ENCODE peak calls at places on chromosomes 7 and 10, in eight cellular contexts. One of them, this sample, is unnamed.

GRCh38 chr10:19915816-19916215 is 99.6 kb downstream of the PLXDC2 start:
- DNase-seq in stomach: no peak
- DNase-seq in lower lobe of right lung: no peak
- DNase-seq in heart left ventricle: no peak
- DNase-seq in ovary: no peak
- DNase-seq in mammary epithelial cell: no peak
- DNase-seq in PC-3: no peak
- DNase-seq in A549: no peak
- DNase-seq in this sample: no peak

GRCh38 chr10:25766687-25767221 is 167.3 kb upstream of the MYO3A start:
- DNase-seq in stomach: no peak
- DNase-seq in lower lobe of right lung: no peak
- DNase-seq in heart left ventricle: no peak
- DNase-seq in ovary: no peak
- DNase-seq in mammary epithelial cell: no peak
- DNase-seq in PC-3: no peak
- DNase-seq in A549: no peak
- DNase-seq in this sample: peak; percentile 55

GRCh38 chr10:117174439-117175214 is 22.7 kb upstream of the KCNK18 start:
- DNase-seq in stomach: peak; percentile 81
- DNase-seq in lower lobe of right lung: peak; percentile 79
- DNase-seq in heart left ventricle: peak; percentile 64
- DNase-seq in ovary: peak; percentile 71
- DNase-seq in mammary epithelial cell: peak; percentile 77
- DNase-seq in PC-3: peak; percentile 92
- DNase-seq in A549: peak; percentile 80
- DNase-seq in this sample: peak; percentile 87

GRCh38 chr7:2894118-2894940 is 50.2 kb upstream of the GNA12 start:
- DNase-seq in stomach: peak; percentile 32
- DNase-seq in lower lobe of right lung: no peak
- DNase-seq in heart left ventricle: no peak
- DNase-seq in ovary: no peak
- DNase-seq in mammary epithelial cell: no peak
- DNase-seq in PC-3: no peak
- DNase-seq in A549: no peak
- DNase-seq in this sample: no peak

GRCh38 chr7:41900034-41900433 is 197.1 kb upstream of the INHBA start:
- DNase-seq in stomach: no peak
- DNase-seq in lower lobe of right lung: no peak
- DNase-seq in heart left ventricle: no peak
- DNase-seq in ovary: no peak
- DNase-seq in mammary epithelial cell: no peak
- DNase-seq in PC-3: no peak
- DNase-seq in A549: no peak
- DNase-seq in this sample: no peak

GRCh38 chr10:6141296-6142151 is 52.7 kb downstream of the RBM17 start:
- DNase-seq in stomach: no peak
- DNase-seq in lower lobe of right lung: no peak
- DNase-seq in heart left ventricle: no peak
- DNase-seq in ovary: no peak
- DNase-seq in mammary epithelial cell: peak; percentile 67
- DNase-seq in PC-3: peak; percentile 54
- DNase-seq in A549: no peak
- DNase-seq in this sample: no peak

GRCh38 chr10:19966751-19967150 is 150.5 kb downstream of the PLXDC2 start:
- DNase-seq in stomach: no peak
- DNase-seq in lower lobe of right lung: no peak
- DNase-seq in heart left ventricle: no peak
- DNase-seq in ovary: no peak
- DNase-seq in mammary epithelial cell: no peak
- DNase-seq in PC-3: no peak
- DNase-seq in A549: no peak
- DNase-seq in this sample: peak; percentile 41

GRCh38 chr7:71633571-71634008 is 501.6 kb downstream of the GALNT17 start:
- DNase-seq in stomach: no peak
- DNase-seq in lower lobe of right lung: no peak
- DNase-seq in heart left ventricle: no peak
- DNase-seq in ovary: no peak
- DNase-seq in mammary epithelial cell: peak; percentile 4
- DNase-seq in PC-3: peak; percentile 35
- DNase-seq in A549: peak; percentile 47
- DNase-seq in this sample: peak; percentile 11

GRCh38 chr10:1063232-1063862 is 7.2 kb downstream of the WDR37 start:
- DNase-seq in stomach: no peak
- DNase-seq in lower lobe of right lung: no peak
- DNase-seq in heart left ventricle: no peak
- DNase-seq in ovary: no peak
- DNase-seq in mammary epithelial cell: no peak
- DNase-seq in PC-3: no peak
- DNase-seq in A549: no peak
- DNase-seq in this sample: no peak

GRCh38 chr10:129690248-129691070 is 223.4 kb downstream of the MGMT start:
- DNase-seq in stomach: no peak
- DNase-seq in lower lobe of right lung: no peak
- DNase-seq in heart left ventricle: no peak
- DNase-seq in ovary: no peak
- DNase-seq in mammary epithelial cell: peak; percentile 65
- DNase-seq in PC-3: peak; percentile 44
- DNase-seq in A549: no peak
- DNase-seq in this sample: no peak

GRCh38 chr7:104982773-104983619 is 31.0 kb upstream of the KMT2E start:
- DNase-seq in stomach: no peak
- DNase-seq in lower lobe of right lung: no peak
- DNase-seq in heart left ventricle: no peak
- DNase-seq in ovary: no peak
- DNase-seq in mammary epithelial cell: no peak
- DNase-seq in PC-3: no peak
- DNase-seq in A549: no peak
- DNase-seq in this sample: no peak

GRCh38 chr10:30993155-30993554 is 38.5 kb downstream of the ZNF438 start:
- DNase-seq in stomach: no peak
- DNase-seq in lower lobe of right lung: no peak
- DNase-seq in heart left ventricle: no peak
- DNase-seq in ovary: no peak
- DNase-seq in mammary epithelial cell: no peak
- DNase-seq in PC-3: no peak
- DNase-seq in A549: no peak
- DNase-seq in this sample: no peak

GRCh38 chr7:74028321-74028812 is 394 bp downstream of the ELN start:
- DNase-seq in stomach: no peak
- DNase-seq in lower lobe of right lung: no peak
- DNase-seq in heart left ventricle: no peak
- DNase-seq in ovary: no peak
- DNase-seq in mammary epithelial cell: no peak
- DNase-seq in PC-3: no peak
- DNase-seq in A549: no peak
- DNase-seq in this sample: no peak

GRCh38 chr10:18786458-18786857 is 127.2 kb downstream of the ARL5B start:
- DNase-seq in stomach: no peak
- DNase-seq in lower lobe of right lung: no peak
- DNase-seq in heart left ventricle: no peak
- DNase-seq in ovary: no peak
- DNase-seq in mammary epithelial cell: no peak
- DNase-seq in PC-3: no peak
- DNase-seq in A549: no peak
- DNase-seq in this sample: no peak

GRCh38 chr10:74557098-74557497 is 269.3 kb upstream of the KAT6B start:
- DNase-seq in stomach: no peak
- DNase-seq in lower lobe of right lung: no peak
- DNase-seq in heart left ventricle: no peak
- DNase-seq in ovary: no peak
- DNase-seq in mammary epithelial cell: no peak
- DNase-seq in PC-3: no peak
- DNase-seq in A549: no peak
- DNase-seq in this sample: no peak

DNA sequence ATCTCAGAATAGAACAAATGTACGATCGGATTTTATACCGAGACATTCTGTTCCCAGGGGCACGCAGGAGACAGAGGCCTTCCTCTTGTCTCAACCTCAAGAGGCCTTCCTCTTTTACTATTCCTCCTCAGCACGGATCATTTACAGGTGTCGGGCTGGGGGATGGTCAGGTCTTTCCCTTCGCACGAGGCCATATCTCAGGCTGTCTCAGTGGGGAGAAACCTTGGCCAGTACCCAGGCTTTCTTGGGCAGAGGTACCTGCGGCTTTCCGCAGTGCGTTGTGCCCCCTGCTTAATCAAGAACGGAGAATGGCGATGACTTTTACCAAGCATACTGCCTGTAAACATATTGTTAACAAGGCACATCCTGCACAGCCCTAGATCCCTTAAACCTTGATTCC is 44.2 kb downstream of the FANK1 start:
- DNase-seq in stomach: no peak
- DNase-seq in lower lobe of right lung: no peak
- DNase-seq in heart left ventricle: no peak
- DNase-seq in ovary: no peak
- DNase-seq in mammary epithelial cell: no peak
- DNase-seq in PC-3: no peak
- DNase-seq in A549: no peak
- DNase-seq in this sample: no peak
- H3K4me1 ChIP-seq in stomach: no peaks in the 10 kb centered on the region
- H3K4me1 ChIP-seq in lower lobe of right lung: no peaks in the 10 kb centered on the region
- H3K4me1 ChIP-seq in heart left ventricle: no peaks in the 10 kb centered on the region
- H3K4me1 ChIP-seq in ovary: no peaks in the 10 kb centered on the region
- H3K4me1 ChIP-seq in mammary epithelial cell: no peaks in the 10 kb centered on the region
- H3K4me1 ChIP-seq in PC-3: peaks cover 3% of the 10 kb centered on the region
- H3K4me1 ChIP-seq in A549: no peaks in the 10 kb centered on the region
- H3K4me1 ChIP-seq in this sample: no peaks in the 10 kb centered on the region

DNA sequence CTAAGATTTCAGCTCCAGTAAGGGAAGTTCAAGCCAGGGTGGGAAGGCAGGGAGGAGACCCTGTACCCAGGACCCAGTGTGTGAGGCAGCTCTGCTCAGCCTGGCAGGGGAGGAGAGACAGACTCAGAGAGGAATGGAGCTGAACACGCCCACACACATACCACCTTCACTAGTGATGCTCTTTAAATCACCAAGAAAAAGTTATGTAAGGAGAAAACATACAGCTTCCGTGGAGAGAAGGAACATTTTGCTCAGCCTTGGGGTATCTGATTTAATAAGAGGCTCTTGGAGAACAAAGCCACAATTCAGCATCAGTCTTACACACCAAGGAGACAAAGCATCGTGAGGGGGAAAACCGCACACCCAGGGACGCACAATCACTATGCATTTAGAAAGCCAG is 62.9 kb downstream of the PRKAG2 start:
- DNase-seq in stomach: no peak
- DNase-seq in lower lobe of right lung: peak; percentile 20
- DNase-seq in heart left ventricle: no peak
- DNase-seq in ovary: no peak
- DNase-seq in mammary epithelial cell: no peak
- DNase-seq in PC-3: no peak
- DNase-seq in A549: no peak
- DNase-seq in this sample: no peak
- H3K27ac ChIP-seq in stomach: no peak overlapping the region
- H3K27ac ChIP-seq in lower lobe of right lung: no peak overlapping the region
- H3K27ac ChIP-seq in heart left ventricle: no peak overlapping the region
- H3K27ac ChIP-seq in ovary: no peak overlapping the region
- H3K27ac ChIP-seq in mammary epithelial cell: no peak overlapping the region
- H3K27ac ChIP-seq in PC-3: no peak overlapping the region
- H3K27ac ChIP-seq in A549: no peak overlapping the region
- H3K27ac ChIP-seq in this sample: no peak overlapping the region

GRCh38 chr10:70272925-70273316 is 10.9 kb downstream of the NPFFR1 start:
- DNase-seq in stomach: no peak
- DNase-seq in lower lobe of right lung: no peak
- DNase-seq in heart left ventricle: no peak
- DNase-seq in ovary: no peak
- DNase-seq in mammary epithelial cell: no peak
- DNase-seq in PC-3: peak; percentile 69
- DNase-seq in A549: peak; percentile 37
- DNase-seq in this sample: no peak
- TF ChIP-seq CTCF in stomach: peak; percentile 47
- TF ChIP-seq CTCF in lower lobe of right lung: peak; percentile 49
- TF ChIP-seq CTCF in heart left ventricle: peak; percentile 29
- TF ChIP-seq CTCF in ovary: peak; percentile 32
- TF ChIP-seq CTCF in mammary epithelial cell: peak; percentile 46
- TF ChIP-seq CTCF in PC-3: peak; percentile 90
- TF ChIP-seq CTCF in A549: peak; percentile 46
- TF ChIP-seq CTCF in this sample: peak; percentile 50

GRCh38 chr7:90764848-90765570 is 168.9 kb downstream of the CDK14 start:
- DNase-seq in stomach: no peak
- DNase-seq in lower lobe of right lung: no peak
- DNase-seq in heart left ventricle: no peak
- DNase-seq in ovary: no peak
- DNase-seq in mammary epithelial cell: no peak
- DNase-seq in PC-3: no peak
- DNase-seq in A549: no peak
- DNase-seq in this sample: no peak
- H3K4me1 ChIP-seq in stomach: peaks cover 47% of the 10 kb centered on the region
- H3K4me1 ChIP-seq in lower lobe of right lung: no peaks in the 10 kb centered on the region
- H3K4me1 ChIP-seq in heart left ventricle: peaks cover 11% of the 10 kb centered on the region
- H3K4me1 ChIP-seq in ovary: peaks cover 3% of the 10 kb centered on the region
- H3K4me1 ChIP-seq in mammary epithelial cell: peaks cover 19% of the 10 kb centered on the region
- H3K4me1 ChIP-seq in PC-3: peaks cover 17% of the 10 kb centered on the region
- H3K4me1 ChIP-seq in A549: no peaks in the 10 kb centered on the region
- H3K4me1 ChIP-seq in this sample: peaks cover 29% of the 10 kb centered on the region

GRCh38 chr7:79454325-79454960 is 976 bp upstream of the MAGI2 start:
- DNase-seq in stomach: no peak
- DNase-seq in lower lobe of right lung: peak; percentile 50
- DNase-seq in heart left ventricle: peak; percentile 58
- DNase-seq in ovary: peak; percentile 62
- DNase-seq in mammary epithelial cell: no peak
- DNase-seq in PC-3: no peak
- DNase-seq in A549: no peak
- DNase-seq in this sample: peak; percentile 60

GRCh38 chr7:79452495-79453265 is 787 bp downstream of the MAGI2 start:
- DNase-seq in stomach: no peak
- DNase-seq in lower lobe of right lung: peak; percentile 42
- DNase-seq in heart left ventricle: peak; percentile 41
- DNase-seq in ovary: peak; percentile 41
- DNase-seq in mammary epithelial cell: no peak
- DNase-seq in PC-3: no peak
- DNase-seq in A549: peak; percentile 11
- DNase-seq in this sample: peak; percentile 45

GRCh38 chr7:79452032-79452494 is 1.4 kb downstream of the MAGI2 start:
- DNase-seq in stomach: peak; percentile 58
- DNase-seq in lower lobe of right lung: peak; percentile 85
- DNase-seq in heart left ventricle: peak; percentile 92
- DNase-seq in ovary: peak; percentile 90
- DNase-seq in mammary epithelial cell: peak; percentile 48
- DNase-seq in PC-3: no peak
- DNase-seq in A549: peak; percentile 82
- DNase-seq in this sample: peak; percentile 94

GRCh38 chr7:79453558-79454324 is at the start of gene MAGI2:
- DNase-seq in stomach: peak; percentile 37
- DNase-seq in lower lobe of right lung: peak; percentile 83
- DNase-seq in heart left ventricle: peak; percentile 93
- DNase-seq in ovary: peak; percentile 92
- DNase-seq in mammary epithelial cell: peak; percentile 17
- DNase-seq in PC-3: no peak
- DNase-seq in A549: peak; percentile 20
- DNase-seq in this sample: peak; percentile 78

DNA sequence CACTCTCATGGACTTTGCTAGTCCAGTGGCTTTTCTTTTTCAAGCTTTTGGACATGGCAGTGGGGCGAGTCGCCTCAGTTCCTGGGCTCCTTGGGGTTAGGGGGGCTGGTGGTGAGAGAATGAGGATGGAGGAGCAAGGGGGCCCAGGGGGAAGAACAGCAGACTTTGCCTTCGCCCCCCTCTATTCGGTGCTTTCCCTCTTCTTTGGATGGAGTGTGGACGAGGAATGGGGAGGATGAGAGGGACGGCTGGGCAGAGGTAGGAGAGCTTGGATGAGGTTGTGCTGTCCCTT is 255 bp downstream of the MAGI2 start:
- DNase-seq in stomach: no peak
- DNase-seq in lower lobe of right lung: no peak
- DNase-seq in heart left ventricle: no peak
- DNase-seq in ovary: no peak
- DNase-seq in mammary epithelial cell: no peak
- DNase-seq in PC-3: no peak
- DNase-seq in A549: no peak
- DNase-seq in this sample: no peak
- H3K27ac ChIP-seq in stomach: peak overlapping the region; percentile 65
- H3K27ac ChIP-seq in lower lobe of right lung: peak overlapping the region; percentile 91
- H3K27ac ChIP-seq in heart left ventricle: peak overlapping the region; percentile 97
- H3K27ac ChIP-seq in ovary: peak overlapping the region; percentile 93
- H3K27ac ChIP-seq in mammary epithelial cell: no peak overlapping the region
- H3K27ac ChIP-seq in PC-3: no peak overlapping the region
- H3K27ac ChIP-seq in A549: peak overlapping the region; percentile 92
- H3K27ac ChIP-seq in this sample: no peak overlapping the region

This sample was measured in cardiac muscle cell.